ENCODE peak calls at places on chromosomes 16 and 17, in ten cellular contexts. S, H, A, N, O, D, L, J, Q and T are unnamed samples.

GRCh38 chr17:17414316-17414937 is 62.4 kb upstream of the MED9 start:
- DNase-seq in S (no peak), H (peak; percentile 64), A (no peak), N (peak; percentile 95), O (peak; percentile 91), D (peak; percentile 53), L (peak; percentile 69), J (no peak), Q (no peak), T (peak; percentile 41)

GRCh38 chr17:31487648-31488263 is 96.3 kb downstream of the RAB11FIP4 start:
- DNase-seq in S (peak; percentile 75), H (peak; percentile 84), A (peak; percentile 94), N (peak; percentile 71), O (peak; percentile 7), D (no peak), L (no peak), J (no peak), Q (peak; percentile 94), T (peak; percentile 52)

GRCh38 chr16:50718761-50719400 is 23.0 kb upstream of the CYLD start:
- DNase-seq in S (no peak), H (peak; percentile 43), A (no peak), N (no peak), O (no peak), D (no peak), L (no peak), J (no peak), Q (no peak), T (no peak)

GRCh38 chr16:9844361-9844760 is 337.9 kb downstream of the GRIN2A start:
- DNase-seq in S (no peak), H (no peak), A (no peak), N (peak; percentile 63), O (peak; percentile 62), D (no peak), L (peak; percentile 13), J (no peak), Q (no peak), T (peak; percentile 91)

GRCh38 chr17:62882284-62882683 is 74.2 kb upstream of the MARCHF10 start:
- DNase-seq in S (no peak), H (no peak), A (peak; percentile 62), N (no peak), O (peak; percentile 28), D (no peak), L (no peak), J (no peak), Q (no peak), T (no peak)

GRCh38 chr16:15644306-15644961 is 1.5 kb upstream of the MARF1 start:
- DNase-seq in S (peak; percentile 97), H (no peak), A (no peak), N (peak; percentile 66), O (no peak), D (peak; percentile 75), L (no peak), J (no peak), Q (no peak), T (peak; percentile 41)

GRCh38 chr17:41464682-41465081 is 2.5 kb downstream of the KRT32 start:
- DNase-seq in S (peak; percentile 66), H (no peak), A (peak; percentile 65), N (peak; percentile 99), O (peak; percentile 67), D (peak; percentile 31), L (peak; percentile 51), J (peak; percentile 88), Q (peak; percentile 79), T (peak; percentile 87)

GRCh38 chr17:67475161-67475887 is 98.2 kb downstream of the PITPNC1 start:
- DNase-seq in S (peak; percentile 23), H (peak; percentile 82), A (peak; percentile 94), N (peak; percentile 86), O (peak; percentile 79), D (peak; percentile 70), L (peak; percentile 37), J (no peak), Q (peak; percentile 85), T (peak; percentile 90)

GRCh38 chr16:87278191-87279093 is 38.8 kb downstream of the C16orf95 start:
- DNase-seq in S (peak; percentile 19), H (peak; percentile 85), A (peak; percentile 90), N (peak; percentile 88), O (peak; percentile 82), D (peak; percentile 73), L (peak; percentile 41), J (peak; percentile 31), Q (peak; percentile 91), T (peak; percentile 75)

GRCh38 chr17:67289174-67289876 is 44.3 kb upstream of the HELZ start:
- DNase-seq in S (no peak), H (peak; percentile 88), A (peak; percentile 88), N (peak; percentile 76), O (peak; percentile 68), D (no peak), L (peak; percentile 75), J (no peak), Q (no peak), T (peak; percentile 45)

DNA sequence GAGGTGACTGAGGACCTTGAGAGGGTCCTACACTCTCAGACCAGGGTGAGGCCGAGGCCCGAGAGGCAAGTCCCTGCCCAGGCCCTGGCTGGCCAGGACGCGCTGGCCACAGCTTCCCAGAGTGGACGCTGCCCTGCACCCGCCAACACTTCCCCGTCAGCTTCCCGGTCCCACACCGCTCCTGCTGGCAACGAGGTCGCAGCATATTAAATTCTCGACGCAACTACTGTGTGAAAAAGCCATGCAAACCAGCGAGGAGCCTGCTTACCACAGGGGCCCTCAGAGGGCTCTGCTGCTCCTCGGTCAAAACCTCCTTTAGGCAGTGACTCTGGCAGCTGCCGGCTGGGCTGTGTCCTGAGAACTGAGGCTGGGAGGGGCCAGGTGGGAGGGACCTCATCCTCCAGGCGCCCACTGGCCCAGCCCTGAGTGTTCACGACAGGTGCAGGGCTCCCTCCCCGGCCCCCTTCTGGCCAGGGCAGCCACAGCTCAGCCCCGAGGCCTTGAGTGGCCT is 2.1 kb upstream of the TEX19 start:
- DNase-seq in S (no peak), H (no peak), A (no peak), N (no peak), O (no peak), D (no peak), L (no peak), J (no peak), Q (no peak), T (no peak)
- H3K4me3 ChIP-seq in S (no peak overlapping the region), H (no peak overlapping the region), A (no peak overlapping the region), N (no peak overlapping the region), O (no peak overlapping the region), D (no peak overlapping the region), L (no peak overlapping the region), J (no peak overlapping the region), Q (no peak overlapping the region), T (no peak overlapping the region)

GRCh38 chr16:54806961-54807360 is 123.7 kb upstream of the IRX5 start:
- DNase-seq in S (no peak), H (no peak), A (no peak), N (no peak), O (no peak), D (no peak), L (no peak), J (no peak), Q (no peak), T (no peak)
- H3K4me3 ChIP-seq in S (no peak overlapping the region), H (no peak overlapping the region), A (no peak overlapping the region), N (no peak overlapping the region), O (no peak overlapping the region), D (no peak overlapping the region), L (no peak overlapping the region), J (no peak overlapping the region), Q (no peak overlapping the region), T (no peak overlapping the region)

DNA sequence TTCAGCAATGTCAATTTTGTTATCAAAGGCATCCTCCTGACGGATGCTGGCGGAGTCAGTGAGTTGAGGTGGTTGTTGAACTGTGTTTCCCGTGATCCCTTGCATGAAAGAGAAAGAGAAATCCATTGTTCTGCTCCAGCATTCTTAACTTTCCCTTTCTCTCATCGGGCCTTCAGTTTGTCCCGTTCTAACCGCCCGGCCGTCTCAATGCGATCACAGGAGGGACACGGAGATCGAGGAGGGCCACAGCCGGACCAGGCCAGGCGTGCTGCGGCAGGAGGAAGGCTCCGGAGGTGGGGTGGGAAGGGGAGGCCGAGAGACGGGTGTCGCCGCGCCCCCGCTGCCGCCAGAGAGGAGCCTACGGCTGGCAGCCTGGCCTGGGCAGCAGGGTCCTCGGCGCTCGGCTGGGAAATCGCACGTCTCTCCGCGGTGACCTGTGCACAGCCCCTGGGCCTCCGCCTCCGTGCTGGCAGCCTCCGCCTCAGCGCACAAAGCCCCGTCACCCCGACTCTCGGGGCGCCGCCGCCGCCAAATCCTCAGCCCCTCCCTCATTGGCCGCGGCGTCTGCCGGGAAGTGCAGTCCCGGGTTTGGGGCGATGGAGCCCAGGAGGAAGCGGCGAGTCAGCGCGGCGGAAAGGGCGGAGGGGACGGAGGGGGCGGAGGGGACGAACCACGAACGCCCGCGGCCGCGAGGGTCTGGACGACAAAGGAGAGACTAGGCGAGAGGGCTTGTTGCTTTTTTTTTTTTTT is 38.1 kb downstream of the SOST start:
- DNase-seq in S (no peak), H (peak; percentile 89), A (peak; percentile 84), N (peak; percentile 83), O (peak; percentile 60), D (peak; percentile 78), L (no peak), J (no peak), Q (peak; percentile 83), T (peak; percentile 85)
- H3K4me3 ChIP-seq in S (peak overlapping the region; percentile 68), H (peak overlapping the region; percentile 75), A (peak overlapping the region; percentile 5), N (peak overlapping the region; percentile 67), O (peak overlapping the region; percentile 53), D (peak overlapping the region; percentile 40), L (peak overlapping the region; percentile 55), J (peak overlapping the region; percentile 58), Q (peak overlapping the region; percentile 53), T (peak overlapping the region; percentile 49)

GRCh38 chr17:57422574-57423164 is 166.3 kb downstream of the MSI2 start:
- DNase-seq in S (no peak), H (no peak), A (peak; percentile 90), N (peak; percentile 92), O (peak; percentile 78), D (peak; percentile 52), L (no peak), J (peak; percentile 19), Q (no peak), T (peak; percentile 61)

GRCh38 chr17:57424777-57425188 is 168.5 kb downstream of the MSI2 start:
- DNase-seq in S (no peak), H (no peak), A (no peak), N (no peak), O (peak; percentile 34), D (no peak), L (no peak), J (no peak), Q (no peak), T (no peak)

GRCh38 chr17:57423541-57423940 is 167.2 kb downstream of the MSI2 start:
- DNase-seq in S (no peak), H (no peak), A (no peak), N (no peak), O (no peak), D (no peak), L (no peak), J (no peak), Q (no peak), T (no peak)

GRCh38 chr17:57425903-57426574 is 169.7 kb downstream of the MSI2 start:
- DNase-seq in S (no peak), H (no peak), A (no peak), N (no peak), O (no peak), D (no peak), L (no peak), J (no peak), Q (no peak), T (no peak)

GRCh38 chr17:57424273-57424672 is 167.9 kb downstream of the MSI2 start:
- DNase-seq in S (no peak), H (no peak), A (no peak), N (no peak), O (no peak), D (no peak), L (no peak), J (no peak), Q (no peak), T (no peak)
- H3K4me3 ChIP-seq in S (no peak overlapping the region), H (no peak overlapping the region), A (no peak overlapping the region), N (no peak overlapping the region), O (no peak overlapping the region), D (no peak overlapping the region), L (no peak overlapping the region), J (no peak overlapping the region), Q (no peak overlapping the region), T (no peak overlapping the region)